ENCODE peak calls at places on chromosomes 4 and X, in five cellular contexts. N, F, K, T and D are unnamed samples.

GRCh38 chr4:121156822-121157769 is 7.0 kb downstream of the TNIP3 start:
- DNase-seq in F (peak; percentile 2), N (no peak), K (peak; percentile 18), T (no peak), D (no peak)

GRCh38 chr4:40193018-40193571 is 3.7 kb upstream of the RHOH start:
- DNase-seq in T (peak; percentile 12), F (no peak), K (no peak), N (no peak), D (no peak)

GRCh38 chr4:99506781-99507180 is 4.0 kb upstream of the C4orf17 start:
- DNase-seq in K (no peak), F (no peak), N (no peak), T (no peak), D (no peak)

GRCh38 chr4:25913056-25913850 is 767 bp upstream of the SMIM20 start:
- DNase-seq in T (peak; percentile 31), N (no peak), K (peak; percentile 21), F (no peak), D (no peak)

GRCh38 chrX:110341189-110342035 is 17.2 kb upstream of the RTL9 start:
- DNase-seq in K (no peak), F (peak; percentile 50), T (no peak), N (no peak), D (no peak)

GRCh38 chrX:66731398-66731797 is 92.5 kb upstream of the EDA2R start:
- DNase-seq in F (peak; percentile 31), K (no peak), T (peak; percentile 7), N (no peak), D (no peak)

GRCh38 chr4:105637409-105638258 is 70.9 kb downstream of the INTS12 start:
- DNase-seq in F (peak; percentile 2), T (peak; percentile 66), N (no peak), K (no peak), D (no peak)

GRCh38 chr4:56360071-56360470 is 27.2 kb downstream of the AASDH start:
- DNase-seq in N (no peak), K (no peak), T (no peak), F (no peak), D (no peak)